ENCODE peak calls at places on chromosomes 2 and 18, in ten cellular contexts. One of them, this sample, is unnamed.

GRCh38 chr2:28951910-28952805 is 28.9 kb upstream of the TOGARAM2 start:
- DNase-seq in amygdala: no peak
- DNase-seq in hypothalamus: no peak
- DNase-seq in progenitor cell of endocrine pancreas: no peak
- DNase-seq in psoas muscle: peak
- DNase-seq in stimulated activated CD4-positive, alpha-beta T cell treated with anti-CD3 and anti-CD28 coated beads, Interleukin-1b, Interleukin-23, amount 100 ng/mL, for 48 hours: no peak
- DNase-seq in GM20000: no peak
- DNase-seq in occipital lobe: no peak
- DNase-seq in MCF 10A: peak
- DNase-seq in left cardiac atrium: no peak
- DNase-seq in this sample: no peak

GRCh38 chr2:30588891-30589495 is 141.9 kb downstream of the LCLAT1 start:
- DNase-seq in amygdala: no peak
- DNase-seq in hypothalamus: no peak
- DNase-seq in progenitor cell of endocrine pancreas: no peak
- DNase-seq in psoas muscle: no peak
- DNase-seq in stimulated activated CD4-positive, alpha-beta T cell treated with anti-CD3 and anti-CD28 coated beads, Interleukin-1b, Interleukin-23, amount 100 ng/mL, for 48 hours: no peak
- DNase-seq in GM20000: no peak
- DNase-seq in occipital lobe: no peak
- DNase-seq in MCF 10A: no peak
- DNase-seq in left cardiac atrium: no peak
- DNase-seq in this sample: no peak

GRCh38 chr2:8629402-8629801 is 52.5 kb upstream of the ID2 start:
- DNase-seq in amygdala: no peak
- DNase-seq in hypothalamus: no peak
- DNase-seq in progenitor cell of endocrine pancreas: no peak
- DNase-seq in psoas muscle: no peak
- DNase-seq in stimulated activated CD4-positive, alpha-beta T cell treated with anti-CD3 and anti-CD28 coated beads, Interleukin-1b, Interleukin-23, amount 100 ng/mL, for 48 hours: no peak
- DNase-seq in GM20000: no peak
- DNase-seq in occipital lobe: no peak
- DNase-seq in MCF 10A: no peak
- DNase-seq in left cardiac atrium: no peak
- DNase-seq in this sample: no peak

GRCh38 chr2:15799432-15799827 is 140.9 kb upstream of the MYCN start:
- DNase-seq in amygdala: no peak
- DNase-seq in hypothalamus: no peak
- DNase-seq in progenitor cell of endocrine pancreas: no peak
- DNase-seq in psoas muscle: no peak
- DNase-seq in stimulated activated CD4-positive, alpha-beta T cell treated with anti-CD3 and anti-CD28 coated beads, Interleukin-1b, Interleukin-23, amount 100 ng/mL, for 48 hours: no peak
- DNase-seq in GM20000: no peak
- DNase-seq in occipital lobe: no peak
- DNase-seq in MCF 10A: peak
- DNase-seq in left cardiac atrium: no peak
- DNase-seq in this sample: no peak

GRCh38 chr18:51054764-51055163 is 24.8 kb downstream of the SMAD4 start:
- DNase-seq in amygdala: no peak
- DNase-seq in hypothalamus: no peak
- DNase-seq in progenitor cell of endocrine pancreas: no peak
- DNase-seq in psoas muscle: no peak
- DNase-seq in stimulated activated CD4-positive, alpha-beta T cell treated with anti-CD3 and anti-CD28 coated beads, Interleukin-1b, Interleukin-23, amount 100 ng/mL, for 48 hours: no peak
- DNase-seq in GM20000: no peak
- DNase-seq in occipital lobe: no peak
- DNase-seq in MCF 10A: no peak
- DNase-seq in left cardiac atrium: no peak
- DNase-seq in this sample: no peak

GRCh38 chr2:187580462-187581124 is 26.4 kb upstream of the TFPI start:
- DNase-seq in amygdala: peak
- DNase-seq in hypothalamus: no peak
- DNase-seq in progenitor cell of endocrine pancreas: no peak
- DNase-seq in psoas muscle: no peak
- DNase-seq in stimulated activated CD4-positive, alpha-beta T cell treated with anti-CD3 and anti-CD28 coated beads, Interleukin-1b, Interleukin-23, amount 100 ng/mL, for 48 hours: no peak
- DNase-seq in GM20000: peak
- DNase-seq in occipital lobe: no peak
- DNase-seq in MCF 10A: peak
- DNase-seq in left cardiac atrium: no peak
- DNase-seq in this sample: peak

GRCh38 chr2:83665894-83666293 is 793.2 kb downstream of the SUCLG1 start:
- DNase-seq in amygdala: no peak
- DNase-seq in hypothalamus: no peak
- DNase-seq in progenitor cell of endocrine pancreas: no peak
- DNase-seq in psoas muscle: no peak
- DNase-seq in stimulated activated CD4-positive, alpha-beta T cell treated with anti-CD3 and anti-CD28 coated beads, Interleukin-1b, Interleukin-23, amount 100 ng/mL, for 48 hours: no peak
- DNase-seq in GM20000: no peak
- DNase-seq in occipital lobe: no peak
- DNase-seq in MCF 10A: peak
- DNase-seq in left cardiac atrium: no peak
- DNase-seq in this sample: peak

GRCh38 chr2:202377308-202377736 is 1.2 kb downstream of the BMPR2 start:
- DNase-seq in amygdala: no peak
- DNase-seq in hypothalamus: peak
- DNase-seq in progenitor cell of endocrine pancreas: peak
- DNase-seq in psoas muscle: peak
- DNase-seq in stimulated activated CD4-positive, alpha-beta T cell treated with anti-CD3 and anti-CD28 coated beads, Interleukin-1b, Interleukin-23, amount 100 ng/mL, for 48 hours: no peak
- DNase-seq in GM20000: peak
- DNase-seq in occipital lobe: peak
- DNase-seq in MCF 10A: peak
- DNase-seq in left cardiac atrium: peak
- DNase-seq in this sample: peak

GRCh38 chr2:85583667-85584353 is 421 bp upstream of the VAMP5 start:
- DNase-seq in amygdala: no peak
- DNase-seq in hypothalamus: no peak
- DNase-seq in progenitor cell of endocrine pancreas: no peak
- DNase-seq in psoas muscle: peak
- DNase-seq in stimulated activated CD4-positive, alpha-beta T cell treated with anti-CD3 and anti-CD28 coated beads, Interleukin-1b, Interleukin-23, amount 100 ng/mL, for 48 hours: no peak
- DNase-seq in GM20000: no peak
- DNase-seq in occipital lobe: no peak
- DNase-seq in MCF 10A: no peak
- DNase-seq in left cardiac atrium: no peak
- DNase-seq in this sample: no peak

GRCh38 chr2:1811971-1812350 is 67.6 kb upstream of the PXDN start:
- DNase-seq in amygdala: no peak
- DNase-seq in hypothalamus: no peak
- DNase-seq in progenitor cell of endocrine pancreas: no peak
- DNase-seq in psoas muscle: peak
- DNase-seq in stimulated activated CD4-positive, alpha-beta T cell treated with anti-CD3 and anti-CD28 coated beads, Interleukin-1b, Interleukin-23, amount 100 ng/mL, for 48 hours: no peak
- DNase-seq in GM20000: no peak
- DNase-seq in occipital lobe: no peak
- DNase-seq in MCF 10A: no peak
- DNase-seq in left cardiac atrium: no peak
- DNase-seq in this sample: no peak

GRCh38 chr2:3257166-3257565 is 120.5 kb downstream of the EIPR1 start:
- DNase-seq in amygdala: no peak
- DNase-seq in hypothalamus: no peak
- DNase-seq in progenitor cell of endocrine pancreas: no peak
- DNase-seq in psoas muscle: no peak
- DNase-seq in stimulated activated CD4-positive, alpha-beta T cell treated with anti-CD3 and anti-CD28 coated beads, Interleukin-1b, Interleukin-23, amount 100 ng/mL, for 48 hours: no peak
- DNase-seq in GM20000: no peak
- DNase-seq in occipital lobe: peak
- DNase-seq in MCF 10A: no peak
- DNase-seq in left cardiac atrium: no peak
- DNase-seq in this sample: no peak

GRCh38 chr2:198056836-198057235 is 252.4 kb downstream of the PLCL1 start:
- DNase-seq in amygdala: no peak
- DNase-seq in hypothalamus: no peak
- DNase-seq in progenitor cell of endocrine pancreas: no peak
- DNase-seq in psoas muscle: no peak
- DNase-seq in stimulated activated CD4-positive, alpha-beta T cell treated with anti-CD3 and anti-CD28 coated beads, Interleukin-1b, Interleukin-23, amount 100 ng/mL, for 48 hours: no peak
- DNase-seq in GM20000: no peak
- DNase-seq in occipital lobe: no peak
- DNase-seq in MCF 10A: no peak
- DNase-seq in left cardiac atrium: no peak
- DNase-seq in this sample: no peak

GRCh38 chr2:216115224-216115582 is 6.1 kb downstream of the XRCC5 start:
- DNase-seq in amygdala: no peak
- DNase-seq in hypothalamus: no peak
- DNase-seq in progenitor cell of endocrine pancreas: no peak
- DNase-seq in psoas muscle: no peak
- DNase-seq in stimulated activated CD4-positive, alpha-beta T cell treated with anti-CD3 and anti-CD28 coated beads, Interleukin-1b, Interleukin-23, amount 100 ng/mL, for 48 hours: no peak
- DNase-seq in GM20000: no peak
- DNase-seq in occipital lobe: no peak
- DNase-seq in MCF 10A: no peak
- DNase-seq in left cardiac atrium: no peak
- DNase-seq in this sample: no peak

GRCh38 chr2:85475801-85476610 is 57.5 kb downstream of the SH2D6 start:
- DNase-seq in amygdala: no peak
- DNase-seq in hypothalamus: no peak
- DNase-seq in progenitor cell of endocrine pancreas: no peak
- DNase-seq in psoas muscle: no peak
- DNase-seq in stimulated activated CD4-positive, alpha-beta T cell treated with anti-CD3 and anti-CD28 coated beads, Interleukin-1b, Interleukin-23, amount 100 ng/mL, for 48 hours: no peak
- DNase-seq in GM20000: no peak
- DNase-seq in occipital lobe: no peak
- DNase-seq in MCF 10A: no peak
- DNase-seq in left cardiac atrium: no peak
- DNase-seq in this sample: no peak

GRCh38 chr2:97966545-97967215 is 29.1 kb downstream of the TMEM131 start:
- DNase-seq in amygdala: no peak
- DNase-seq in hypothalamus: no peak
- DNase-seq in progenitor cell of endocrine pancreas: no peak
- DNase-seq in psoas muscle: no peak
- DNase-seq in stimulated activated CD4-positive, alpha-beta T cell treated with anti-CD3 and anti-CD28 coated beads, Interleukin-1b, Interleukin-23, amount 100 ng/mL, for 48 hours: no peak
- DNase-seq in GM20000: peak
- DNase-seq in occipital lobe: no peak
- DNase-seq in MCF 10A: peak
- DNase-seq in left cardiac atrium: no peak
- DNase-seq in this sample: peak

GRCh38 chr18:74806700-74807416 is 209.2 kb downstream of the ZNF407 start:
- DNase-seq in amygdala: no peak
- DNase-seq in hypothalamus: no peak
- DNase-seq in progenitor cell of endocrine pancreas: no peak
- DNase-seq in psoas muscle: no peak
- DNase-seq in stimulated activated CD4-positive, alpha-beta T cell treated with anti-CD3 and anti-CD28 coated beads, Interleukin-1b, Interleukin-23, amount 100 ng/mL, for 48 hours: no peak
- DNase-seq in GM20000: peak
- DNase-seq in occipital lobe: no peak
- DNase-seq in MCF 10A: peak
- DNase-seq in left cardiac atrium: no peak
- DNase-seq in this sample: peak

GRCh38 chr2:45469314-45470099 is 141.6 kb downstream of the SRBD1 start:
- DNase-seq in amygdala: no peak
- DNase-seq in hypothalamus: no peak
- DNase-seq in progenitor cell of endocrine pancreas: no peak
- DNase-seq in psoas muscle: no peak
- DNase-seq in stimulated activated CD4-positive, alpha-beta T cell treated with anti-CD3 and anti-CD28 coated beads, Interleukin-1b, Interleukin-23, amount 100 ng/mL, for 48 hours: no peak
- DNase-seq in GM20000: no peak
- DNase-seq in occipital lobe: no peak
- DNase-seq in MCF 10A: peak
- DNase-seq in left cardiac atrium: no peak
- DNase-seq in this sample: no peak

GRCh38 chr2:144605232-144605631 is 85.3 kb upstream of the ZEB2 start:
- DNase-seq in amygdala: no peak
- DNase-seq in hypothalamus: no peak
- DNase-seq in progenitor cell of endocrine pancreas: no peak
- DNase-seq in psoas muscle: no peak
- DNase-seq in stimulated activated CD4-positive, alpha-beta T cell treated with anti-CD3 and anti-CD28 coated beads, Interleukin-1b, Interleukin-23, amount 100 ng/mL, for 48 hours: no peak
- DNase-seq in GM20000: no peak
- DNase-seq in occipital lobe: no peak
- DNase-seq in MCF 10A: no peak
- DNase-seq in left cardiac atrium: no peak
- DNase-seq in this sample: no peak

GRCh38 chr2:10161206-10161931 is 38.8 kb downstream of the RRM2 start:
- DNase-seq in amygdala: no peak
- DNase-seq in hypothalamus: no peak
- DNase-seq in progenitor cell of endocrine pancreas: no peak
- DNase-seq in psoas muscle: no peak
- DNase-seq in stimulated activated CD4-positive, alpha-beta T cell treated with anti-CD3 and anti-CD28 coated beads, Interleukin-1b, Interleukin-23, amount 100 ng/mL, for 48 hours: no peak
- DNase-seq in GM20000: no peak
- DNase-seq in occipital lobe: no peak
- DNase-seq in MCF 10A: no peak
- DNase-seq in left cardiac atrium: no peak
- DNase-seq in this sample: peak

GRCh38 chr2:76675237-76675636 is 846.9 kb downstream of the LRRTM4 start:
- DNase-seq in amygdala: no peak
- DNase-seq in hypothalamus: no peak
- DNase-seq in progenitor cell of endocrine pancreas: no peak
- DNase-seq in psoas muscle: no peak
- DNase-seq in stimulated activated CD4-positive, alpha-beta T cell treated with anti-CD3 and anti-CD28 coated beads, Interleukin-1b, Interleukin-23, amount 100 ng/mL, for 48 hours: no peak
- DNase-seq in GM20000: no peak
- DNase-seq in occipital lobe: no peak
- DNase-seq in MCF 10A: no peak
- DNase-seq in left cardiac atrium: no peak
- DNase-seq in this sample: no peak

GRCh38 chr18:23494992-23495391 is 8.3 kb upstream of the RMC1 start:
- DNase-seq in amygdala: no peak
- DNase-seq in hypothalamus: no peak
- DNase-seq in progenitor cell of endocrine pancreas: no peak
- DNase-seq in psoas muscle: no peak
- DNase-seq in stimulated activated CD4-positive, alpha-beta T cell treated with anti-CD3 and anti-CD28 coated beads, Interleukin-1b, Interleukin-23, amount 100 ng/mL, for 48 hours: no peak
- DNase-seq in GM20000: no peak
- DNase-seq in occipital lobe: no peak
- DNase-seq in MCF 10A: peak
- DNase-seq in left cardiac atrium: no peak
- DNase-seq in this sample: no peak

GRCh38 chr2:28447943-28448737 is 47.7 kb upstream of the PLB1 start:
- DNase-seq in amygdala: no peak
- DNase-seq in hypothalamus: no peak
- DNase-seq in progenitor cell of endocrine pancreas: no peak
- DNase-seq in psoas muscle: no peak
- DNase-seq in stimulated activated CD4-positive, alpha-beta T cell treated with anti-CD3 and anti-CD28 coated beads, Interleukin-1b, Interleukin-23, amount 100 ng/mL, for 48 hours: no peak
- DNase-seq in GM20000: no peak
- DNase-seq in occipital lobe: no peak
- DNase-seq in MCF 10A: peak
- DNase-seq in left cardiac atrium: no peak
- DNase-seq in this sample: peak

GRCh38 chr2:196963043-196963442 is 36.5 kb upstream of the PGAP1 start:
- DNase-seq in amygdala: no peak
- DNase-seq in hypothalamus: no peak
- DNase-seq in progenitor cell of endocrine pancreas: no peak
- DNase-seq in psoas muscle: no peak
- DNase-seq in stimulated activated CD4-positive, alpha-beta T cell treated with anti-CD3 and anti-CD28 coated beads, Interleukin-1b, Interleukin-23, amount 100 ng/mL, for 48 hours: no peak
- DNase-seq in GM20000: no peak
- DNase-seq in occipital lobe: no peak
- DNase-seq in MCF 10A: no peak
- DNase-seq in left cardiac atrium: no peak
- DNase-seq in this sample: peak

GRCh38 chr18:67794512-67794911 is 278.0 kb upstream of the DSEL start:
- DNase-seq in amygdala: no peak
- DNase-seq in hypothalamus: no peak
- DNase-seq in progenitor cell of endocrine pancreas: no peak
- DNase-seq in psoas muscle: no peak
- DNase-seq in stimulated activated CD4-positive, alpha-beta T cell treated with anti-CD3 and anti-CD28 coated beads, Interleukin-1b, Interleukin-23, amount 100 ng/mL, for 48 hours: no peak
- DNase-seq in GM20000: no peak
- DNase-seq in occipital lobe: no peak
- DNase-seq in MCF 10A: no peak
- DNase-seq in left cardiac atrium: no peak
- DNase-seq in this sample: no peak

This sample was measured in RKO.